ENCODE peak calls at places on chromosomes 4 and X, in nine cellular contexts. L, B, H, J, A, R, U, D and X are unnamed samples.

GRCh38 chr4:48439988-48440387 is 43.2 kb upstream of the SLC10A4 start:
- DNase-seq in L (no peak), B (no peak), H (no peak), J (no peak), A (no peak), R (no peak), U (no peak), D (no peak), X (no peak)

GRCh38 chr4:186627226-186627865 is 72.0 kb upstream of the MTNR1A start:
- DNase-seq in L (no peak), B (no peak), H (no peak), J (no peak), A (peak), R (no peak), U (no peak), D (no peak), X (peak)

GRCh38 chrX:49165901-49166881 is 3.6 kb downstream of the MAGIX start:
- DNase-seq in L (peak), B (peak), H (no peak), J (peak), A (peak), R (peak), U (peak), D (peak), X (peak)

GRCh38 chr4:61202100-61202637 is 2.0 kb downstream of the ADGRL3 start:
- DNase-seq in L (no peak), B (no peak), H (no peak), J (no peak), A (no peak), R (no peak), U (no peak), D (peak), X (no peak)

GRCh38 chr4:13102344-13102743 is 381.8 kb downstream of the RAB28 start:
- DNase-seq in L (no peak), B (no peak), H (no peak), J (no peak), A (peak), R (no peak), U (no peak), D (no peak), X (no peak)

GRCh38 chr4:3115637-3116300 is 41.3 kb downstream of the HTT start:
- DNase-seq in L (no peak), B (no peak), H (no peak), J (no peak), A (peak), R (no peak), U (no peak), D (no peak), X (no peak)

GRCh38 chr4:47374477-47374876 is 89.0 kb downstream of the COMMD8 start:
- DNase-seq in L (no peak), B (no peak), H (no peak), J (peak), A (peak), R (no peak), U (no peak), D (no peak), X (no peak)

GRCh38 chr4:101418055-101418454 is 70.7 kb upstream of the PPP3CA start:
- DNase-seq in L (no peak), B (no peak), H (no peak), J (no peak), A (peak), R (no peak), U (peak), D (no peak), X (no peak)

GRCh38 chrX:386239-386767 is 404 bp downstream of the PPP2R3B start:
- DNase-seq in L (peak), B (no peak), H (no peak), J (no peak), A (no peak), R (no peak), U (no peak), D (no peak), X (peak)

GRCh38 chrX:6266041-6266440 is 37.4 kb upstream of the NLGN4X start:
- DNase-seq in L (no peak), B (no peak), H (no peak), J (no peak), A (no peak), R (no peak), U (no peak), D (no peak), X (no peak)
- TF ChIP-seq CTCF in L (no peak), B (no peak), H (no peak), J (no peak), A (no peak), R (no peak), U (no peak), D (no peak), X (no peak)

DNA sequence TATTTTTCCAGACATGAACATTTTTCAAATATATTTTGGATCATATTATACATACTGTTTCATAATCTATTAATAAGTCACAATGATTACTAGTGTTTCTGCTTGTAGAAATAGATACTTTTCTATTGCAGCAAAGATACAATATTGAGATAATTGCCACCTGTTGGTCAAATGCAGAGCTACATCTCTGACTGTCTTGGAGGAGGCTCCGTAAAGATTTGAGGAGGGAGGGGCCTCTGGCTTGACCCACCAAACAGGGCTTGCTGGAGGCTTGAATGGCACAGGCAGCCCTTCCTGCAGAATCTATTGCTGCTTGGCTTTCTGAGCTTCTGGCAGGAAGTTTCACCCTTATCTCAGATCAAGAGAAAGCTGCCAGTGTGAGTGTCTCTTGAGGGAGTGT is 99.3 kb upstream of the ARMCX2 start:
- DNase-seq in L (no peak), B (no peak), H (no peak), J (peak), A (peak), R (peak), U (no peak), D (peak), X (peak)
- TF ChIP-seq CTCF in L (no peak), B (peak), H (no peak), J (peak), A (peak), R (peak), U (peak), D (peak), X (peak)

GRCh38 chrX:104565791-104566687 is at the start of gene IL1RAPL2:
- DNase-seq in L (peak), B (peak), H (no peak), J (no peak), A (peak), R (peak), U (peak), D (peak), X (peak)
- TF ChIP-seq CTCF in L (no peak), B (peak), H (no peak), J (no peak), A (peak), R (peak), U (peak), D (no peak), X (peak)

DNA sequence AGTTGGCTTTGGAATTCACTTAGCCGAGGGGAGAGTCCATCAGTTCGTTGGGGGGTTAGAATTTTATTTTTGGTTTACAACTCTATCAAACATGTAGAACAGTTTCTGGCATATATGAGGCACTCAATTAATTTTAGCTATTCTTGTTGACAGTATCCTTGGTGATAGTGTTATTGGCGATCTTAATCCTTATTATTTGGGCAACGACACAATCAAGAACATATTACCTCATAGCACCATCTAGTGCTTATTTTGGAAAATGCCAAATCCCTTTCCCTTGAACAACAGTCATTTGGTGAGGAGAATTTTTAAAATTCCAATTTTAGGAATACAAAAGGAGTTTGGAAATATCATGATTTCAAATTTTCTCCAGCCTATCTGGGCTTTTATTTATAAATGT is 17.9 kb upstream of the PGRMC1 start:
- DNase-seq in L (no peak), B (no peak), H (no peak), J (no peak), A (peak), R (no peak), U (no peak), D (no peak), X (no peak)
- TF ChIP-seq CTCF in L (no peak), B (no peak), H (no peak), J (peak), A (peak), R (peak), U (no peak), D (no peak), X (peak)

GRCh38 chr4:122826000-122826595 is 533 bp upstream of the FGF2 start:
- DNase-seq in L (no peak), B (no peak), H (no peak), J (no peak), A (peak), R (no peak), U (no peak), D (no peak), X (no peak)

GRCh38 chr4:122826596-122827257 is at the start of gene FGF2:
- DNase-seq in L (peak), B (peak), H (peak), J (peak), A (peak), R (peak), U (peak), D (peak), X (peak)

GRCh38 chr4:122827258-122827887 is 742 bp downstream of the FGF2 start:
- DNase-seq in L (peak), B (peak), H (no peak), J (peak), A (peak), R (peak), U (peak), D (peak), X (peak)

GRCh38 chr4:122830392-122831095 is 3.9 kb downstream of the FGF2 start:
- DNase-seq in L (no peak), B (no peak), H (no peak), J (peak), A (peak), R (no peak), U (no peak), D (no peak), X (no peak)

DNA sequence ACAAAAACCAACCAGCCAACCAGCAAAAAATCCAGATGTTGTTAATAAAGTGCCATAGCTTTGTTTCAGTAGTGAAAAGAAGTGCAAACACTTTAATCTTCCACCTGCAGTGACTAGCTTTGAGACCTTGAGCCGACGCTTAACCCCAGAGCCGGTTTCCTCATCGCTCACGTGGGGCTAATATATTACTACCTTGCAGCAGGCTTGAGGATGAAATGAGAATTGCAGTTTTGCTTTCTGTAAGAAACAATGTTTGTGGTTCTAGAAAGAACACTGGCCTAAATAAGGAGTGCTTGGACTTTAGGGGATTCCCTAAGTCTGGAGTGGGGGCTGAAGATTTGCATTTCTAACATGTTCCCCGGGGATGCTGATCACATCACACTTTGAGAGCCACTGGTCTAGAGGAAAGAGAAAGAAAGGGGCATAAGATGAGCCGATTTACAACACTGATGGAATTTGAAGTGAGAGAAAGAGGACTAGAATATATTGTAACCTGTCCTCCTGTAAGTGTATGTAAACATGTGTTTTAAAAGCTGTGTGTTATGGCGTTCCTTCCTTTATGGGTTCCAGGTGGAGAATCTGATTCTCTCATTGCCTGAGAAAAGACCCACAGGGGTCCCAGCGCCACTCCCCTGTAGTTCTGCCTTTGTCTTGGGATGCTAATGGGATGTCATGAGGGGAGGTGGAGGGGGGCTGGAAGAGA is 1.4 kb downstream of the FGF2 start:
- DNase-seq in L (peak), B (no peak), H (peak), J (peak), A (peak), R (no peak), U (peak), D (peak), X (peak)
- TF ChIP-seq CTCF in L (no peak), B (no peak), H (no peak), J (peak), A (peak), R (peak), U (peak), D (no peak), X (peak)

GRCh38 chr4:128225148-128225547 is 62.5 kb downstream of the PGRMC2 start:
- DNase-seq in L (no peak), B (no peak), H (no peak), J (no peak), A (peak), R (no peak), U (no peak), D (no peak), X (no peak)

GRCh38 chr4:128221556-128221955 is 66.1 kb downstream of the PGRMC2 start:
- DNase-seq in L (no peak), B (no peak), H (no peak), J (no peak), A (no peak), R (no peak), U (no peak), D (no peak), X (no peak)

DNA sequence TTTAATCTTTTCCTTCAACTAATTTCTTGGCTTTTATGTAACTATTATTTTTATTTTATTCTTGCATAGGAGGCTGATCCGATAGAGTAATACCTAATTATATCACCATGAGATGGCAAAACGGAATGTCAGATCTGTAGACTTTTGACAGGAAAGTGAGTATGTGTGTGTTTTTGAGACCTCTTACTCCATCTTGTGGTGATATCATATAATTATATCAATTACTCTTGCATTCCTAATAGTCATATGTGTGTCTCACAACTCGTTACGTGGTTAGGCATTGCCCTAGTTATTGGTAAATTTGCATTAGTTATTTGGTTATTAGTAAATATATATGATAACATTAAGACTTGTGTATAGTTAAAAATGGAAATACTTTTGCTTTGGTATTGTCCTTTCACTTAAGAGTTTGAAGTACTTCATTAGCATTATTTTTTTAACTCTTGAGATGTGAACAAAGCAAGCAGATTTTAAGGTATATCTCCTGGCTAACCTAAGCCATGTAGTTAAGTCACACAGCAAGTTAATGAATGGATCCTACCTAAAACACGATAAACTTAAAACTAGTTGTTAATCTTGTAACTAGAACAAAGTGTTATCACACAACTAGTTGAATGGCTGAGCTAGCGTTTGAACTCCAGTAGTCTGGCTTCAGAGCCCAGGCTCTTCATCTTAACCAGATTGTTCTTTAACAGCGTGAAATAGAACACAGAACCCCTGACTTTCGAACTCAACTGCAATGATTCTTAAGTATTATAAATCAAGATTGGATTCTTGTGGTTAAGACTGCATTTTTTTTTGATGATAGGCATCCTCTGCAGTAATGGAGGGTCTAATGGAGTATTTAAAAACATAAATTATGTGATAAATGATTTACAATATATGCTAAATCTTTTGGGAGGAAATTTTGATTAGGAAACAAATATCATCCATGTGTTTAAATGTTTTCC is 67.1 kb downstream of the PGRMC2 start:
- DNase-seq in L (no peak), B (no peak), H (no peak), J (no peak), A (peak), R (no peak), U (no peak), D (no peak), X (no peak)
- TF ChIP-seq CTCF in L (no peak), B (no peak), H (no peak), J (no peak), A (peak), R (peak), U (no peak), D (no peak), X (peak)